ENCODE peak calls at places on chromosome 18, in four cellular contexts. A, V, E and W are unnamed samples.

GRCh38 chr18:3230401-3231334 is 10.9 kb upstream of the MYOM1 start:
- DNase-seq in A (no peak), V (no peak), E (peak), W (no peak)

GRCh38 chr18:68759308-68759707 is 38.6 kb upstream of the CCDC102B start:
- DNase-seq in A (no peak), V (no peak), E (no peak), W (no peak)

GRCh38 chr18:74645717-74646116 is 48.0 kb downstream of the ZNF407 start:
- DNase-seq in A (no peak), V (no peak), E (no peak), W (no peak)

GRCh38 chr18:24656044-24656443 is 195.6 kb downstream of the HRH4 start:
- DNase-seq in A (no peak), V (no peak), E (no peak), W (no peak)

GRCh38 chr18:62999392-62999791 is 284.1 kb downstream of the PHLPP1 start:
- DNase-seq in A (no peak), V (no peak), E (no peak), W (peak)

GRCh38 chr18:49563130-49563540 is 1.3 kb downstream of the LIPG start:
- DNase-seq in A (no peak), V (no peak), E (no peak), W (peak)

GRCh38 chr18:13564579-13564978 is 161.8 kb downstream of the FAM210A start:
- DNase-seq in A (no peak), V (no peak), E (no peak), W (no peak)

GRCh38 chr18:35754464-35754863 is 172.9 kb downstream of the GALNT1 start:
- DNase-seq in A (no peak), V (no peak), E (no peak), W (no peak)

GRCh38 chr18:71075147-71075546 is 786.3 kb downstream of the SOCS6 start:
- DNase-seq in A (no peak), V (no peak), E (no peak), W (no peak)

GRCh38 chr18:13211537-13211936 is 7.0 kb upstream of the LDLRAD4 start:
- DNase-seq in A (no peak), V (no peak), E (no peak), W (no peak)

GRCh38 chr18:10546557-10547300 is 20.9 kb downstream of the NAPG start:
- DNase-seq in A (no peak), V (peak), E (no peak), W (peak)

GRCh38 chr18:34764451-34764850 is 54.4 kb downstream of the DTNA start:
- DNase-seq in A (no peak), V (no peak), E (no peak), W (no peak)

GRCh38 chr18:24584777-24585176 is 124.3 kb downstream of the HRH4 start:
- DNase-seq in A (no peak), V (no peak), E (no peak), W (no peak)

GRCh38 chr18:293557-293956 is 25.7 kb upstream of the THOC1 start:
- DNase-seq in A (no peak), V (no peak), E (no peak), W (peak)

GRCh38 chr18:31920326-31920725 is 22.6 kb downstream of the TRAPPC8 start:
- DNase-seq in A (no peak), V (no peak), E (no peak), W (no peak)

GRCh38 chr18:40357536-40357935 is 1597.5 kb upstream of the PIK3C3 start:
- DNase-seq in A (no peak), V (no peak), E (no peak), W (no peak)

GRCh38 chr18:70870292-70870691 is 581.4 kb downstream of the SOCS6 start:
- DNase-seq in A (no peak), V (no peak), E (no peak), W (no peak)

GRCh38 chr18:73942081-73942625 is 205.5 kb downstream of the FBXO15 start:
- DNase-seq in A (no peak), V (no peak), E (no peak), W (no peak)

GRCh38 chr18:22253156-22253555 is 83.8 kb downstream of the GATA6 start:
- DNase-seq in A (no peak), V (no peak), E (no peak), W (no peak)

GRCh38 chr18:29874519-29875098 is 1167.9 kb downstream of the DSC3 start:
- DNase-seq in A (no peak), V (peak), E (peak), W (peak)

GRCh38 chr18:3117493-3118192 is 102.1 kb downstream of the MYOM1 start:
- DNase-seq in A (no peak), V (peak), E (no peak), W (no peak)

GRCh38 chr18:50967714-50968661 is at the start of gene ELAC1:
- DNase-seq in A (peak), V (peak), E (peak), W (peak)

GRCh38 chr18:12324991-12325725 is 17.1 kb downstream of the TUBB6 start:
- DNase-seq in A (no peak), V (no peak), E (no peak), W (no peak)

DNA sequence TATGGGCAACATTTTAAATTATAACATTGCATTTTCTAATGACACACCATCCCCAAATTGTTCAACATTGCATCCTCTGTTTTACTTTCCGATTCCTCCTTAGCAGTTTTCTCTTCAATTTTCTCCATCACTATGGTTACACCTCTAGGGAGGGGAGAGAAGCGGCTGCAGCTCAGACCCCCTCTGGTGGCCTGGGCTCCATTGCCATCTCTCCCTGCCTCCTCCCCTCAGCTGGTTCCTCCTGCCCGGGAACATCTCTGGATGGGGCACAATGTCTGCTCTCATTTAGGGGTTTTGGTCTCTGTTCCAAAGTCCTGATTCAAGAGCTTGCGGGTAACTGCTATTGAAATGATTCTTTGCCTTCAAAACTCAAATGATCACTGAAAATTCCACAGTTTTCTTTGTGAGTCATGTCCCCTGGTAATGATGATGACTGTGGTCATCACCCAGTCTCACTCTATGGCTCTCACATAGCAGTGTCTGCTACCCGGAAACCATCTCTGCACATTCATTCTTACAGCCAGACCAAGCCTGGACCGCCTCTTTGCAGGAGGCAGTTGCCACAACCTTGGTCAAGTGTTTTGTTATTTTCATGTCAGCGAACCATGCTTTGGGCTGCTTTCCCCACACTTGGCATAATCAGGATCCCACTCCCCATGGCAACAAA is 263.9 kb downstream of the ALPK2 start:
- DNase-seq in A (no peak), V (no peak), E (no peak), W (no peak)
- TF ChIP-seq POLR2AphosphoS5 in A (no peak), V (no peak), E (no peak), W (no peak)

DNA sequence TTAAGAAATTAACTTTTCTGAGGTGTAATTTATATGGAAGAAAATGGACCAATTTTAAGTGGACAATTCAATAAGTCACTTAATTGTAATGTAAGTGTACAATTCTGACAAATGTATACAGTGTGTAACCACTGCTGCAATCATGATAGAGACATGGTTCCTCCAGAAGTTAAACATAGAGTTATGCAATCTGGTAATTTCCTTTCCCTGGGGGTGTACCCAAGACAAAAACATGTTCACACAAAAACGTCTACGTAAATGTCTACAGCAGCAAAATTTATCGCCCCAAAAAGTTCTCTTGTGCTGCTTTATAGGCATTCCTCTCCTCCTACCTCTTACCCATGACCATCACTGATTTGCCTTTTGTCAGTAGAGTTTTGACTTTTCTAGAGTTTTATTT is 141.5 kb downstream of the AQP4 start:
- DNase-seq in A (no peak), V (no peak), E (no peak), W (no peak)
- TF ChIP-seq JUN in A (no peak), V (no peak), E (no peak), W (no peak)

GRCh38 chr18:59881728-59882685 is 17.8 kb upstream of the PMAIP1 start:
- DNase-seq in A (peak), V (peak), E (no peak), W (peak)

GRCh38 chr18:59884331-59884730 is 15.5 kb upstream of the PMAIP1 start:
- DNase-seq in A (no peak), V (no peak), E (no peak), W (no peak)

DNA sequence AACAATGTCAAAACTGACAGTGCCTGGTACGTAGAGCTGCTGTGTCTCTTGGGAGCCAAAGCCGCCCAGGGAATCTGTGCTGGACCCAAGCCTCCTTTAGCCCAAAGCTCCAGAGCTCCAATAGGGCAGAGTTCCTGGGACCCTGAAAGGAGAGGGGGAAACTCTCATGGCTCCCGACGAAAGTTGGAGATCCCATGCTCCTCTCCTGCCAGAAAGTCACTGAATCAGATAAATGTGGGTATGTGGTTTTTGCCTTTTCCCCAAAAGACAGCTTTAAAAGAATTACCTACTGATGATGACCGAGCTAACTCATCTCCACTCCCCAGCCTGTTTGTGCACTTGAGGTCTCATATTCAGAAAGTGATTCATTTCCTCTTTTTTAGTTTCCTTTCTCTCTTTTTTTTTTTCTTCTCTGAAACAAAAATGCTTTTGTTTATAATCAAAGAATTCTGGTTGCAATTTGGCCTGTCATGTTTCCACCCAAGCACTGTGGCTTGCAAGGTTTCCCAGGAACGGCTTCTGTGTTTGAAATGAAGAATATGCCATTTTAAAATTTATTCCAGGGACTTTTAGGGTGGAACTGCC is 14.1 kb upstream of the PMAIP1 start:
- DNase-seq in A (no peak), V (no peak), E (no peak), W (peak)
- TF ChIP-seq POLR2AphosphoS5 in A (no peak), V (no peak), E (no peak), W (no peak)

GRCh38 chr18:46265190-46266156 is 161.3 kb downstream of the HAUS1 start:
- DNase-seq in A (no peak), V (no peak), E (no peak), W (no peak)
- TF ChIP-seq JUN in A (no peak), V (no peak), E (no peak), W (no peak)

GRCh38 chr18:23356915-23357421 is 96.1 kb upstream of the RIOK3 start:
- DNase-seq in A (no peak), V (peak), E (no peak), W (peak)

GRCh38 chr18:23356416-23356815 is 96.7 kb upstream of the RIOK3 start:
- DNase-seq in A (no peak), V (peak), E (no peak), W (no peak)

GRCh38 chr18:23353459-23353858 is 99.6 kb upstream of the RIOK3 start:
- DNase-seq in A (peak), V (no peak), E (no peak), W (no peak)

GRCh38 chr18:23354625-23355024 is 98.5 kb upstream of the RIOK3 start:
- DNase-seq in A (peak), V (peak), E (peak), W (peak)

DNA sequence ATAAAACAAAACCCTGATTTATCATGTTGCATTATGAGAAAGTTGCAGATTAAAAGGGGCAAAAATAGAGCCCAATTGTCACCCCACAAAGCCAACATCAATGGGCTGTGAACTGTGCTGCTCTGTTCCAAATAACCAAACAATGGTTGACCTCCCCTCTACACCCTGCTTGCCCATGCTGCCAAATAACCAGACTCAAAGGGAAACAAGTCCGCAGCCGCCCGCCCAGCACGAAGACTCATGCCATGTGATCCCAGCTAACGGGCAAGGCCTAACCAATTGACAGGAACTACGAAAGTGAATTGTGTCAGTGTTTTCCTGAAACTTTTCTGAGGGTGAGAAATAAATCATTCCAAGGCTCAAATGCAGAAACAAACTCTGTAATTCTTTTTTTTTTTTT is 97.9 kb upstream of the RIOK3 start:
- DNase-seq in A (peak), V (no peak), E (no peak), W (peak)
- TF ChIP-seq POLR2AphosphoS5 in A (no peak), V (no peak), E (no peak), W (no peak)

GRCh38 chr18:44725300-44726096 is 44.8 kb downstream of the SETBP1 start:
- DNase-seq in A (no peak), V (no peak), E (peak), W (peak)
- TF ChIP-seq JUN in A (no peak), V (no peak), E (peak), W (peak)

GRCh38 chr18:7746106-7746505 is 179.0 kb downstream of the PTPRM start:
- DNase-seq in A (no peak), V (no peak), E (no peak), W (no peak)

GRCh38 chr18:7743256-7743655 is 176.1 kb downstream of the PTPRM start:
- DNase-seq in A (no peak), V (no peak), E (no peak), W (no peak)

GRCh38 chr18:7740815-7741214 is 173.7 kb downstream of the PTPRM start:
- DNase-seq in A (no peak), V (no peak), E (no peak), W (no peak)

GRCh38 chr18:7737483-7737882 is 170.4 kb downstream of the PTPRM start:
- DNase-seq in A (no peak), V (no peak), E (no peak), W (no peak)

GRCh38 chr18:7741640-7742039 is 174.5 kb downstream of the PTPRM start:
- DNase-seq in A (no peak), V (no peak), E (no peak), W (no peak)
- TF ChIP-seq POLR2AphosphoS5 in A (no peak), V (no peak), E (no peak), W (no peak)

DNA sequence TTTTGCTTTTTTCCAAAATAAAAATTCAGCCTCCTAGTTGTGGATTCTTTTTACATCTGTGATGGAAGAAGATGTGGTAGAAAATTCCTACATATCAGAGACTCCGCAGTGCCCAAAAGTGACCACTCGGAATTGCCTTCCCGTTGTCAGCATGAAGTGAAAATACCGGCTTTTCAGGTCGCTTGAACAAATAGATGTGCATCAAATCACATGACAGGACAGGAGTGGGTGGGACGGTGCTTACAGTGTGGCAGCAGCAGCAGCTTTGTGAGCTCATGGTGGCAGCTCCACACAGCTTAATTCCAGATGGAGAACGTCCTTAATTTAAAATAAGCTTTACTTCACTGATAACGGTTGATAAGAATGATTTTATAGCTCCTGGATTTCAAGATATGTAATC is 20.3 kb downstream of the SALL3 start:
- DNase-seq in A (no peak), V (no peak), E (no peak), W (no peak)
- TF ChIP-seq JUN in A (no peak), V (no peak), E (no peak), W (no peak)